ENCODE peak calls at places on chromosomes 13 and 19, in eight cellular contexts. S, F, E, A, X, N, Q and T are unnamed samples.

GRCh38 chr13:41352935-41353801 is 42.1 kb downstream of the NAA16 start:
- DNase-seq in F (peak; percentile 72), E (peak; percentile 73), S (peak; percentile 19), Q (peak; percentile 50), A (no peak), N (peak; percentile 58), X (peak; percentile 45), T (peak; percentile 62)

GRCh38 chr19:48603850-48604249 is 2.7 kb upstream of the SPACA4 start:
- DNase-seq in N (no peak), E (no peak), S (no peak), X (no peak), Q (no peak), F (no peak), A (no peak), T (no peak)

GRCh38 chr19:19258589-19259338 is 14.3 kb downstream of the TM6SF2 start:
- DNase-seq in X (no peak), A (no peak), F (no peak), N (no peak), Q (peak; percentile 35), S (no peak), E (no peak), T (no peak)

GRCh38 chr19:6476155-6476895 is 5.3 kb downstream of the DENND1C start:
- DNase-seq in Q (peak; percentile 64), F (peak; percentile 12), S (peak; percentile 75), A (no peak), N (peak; percentile 59), X (peak; percentile 88), E (peak; percentile 60), T (peak; percentile 75)

GRCh38 chr19:38555200-38555599 is 62.6 kb downstream of the MAP4K1 start:
- DNase-seq in N (no peak), F (no peak), S (no peak), E (no peak), X (no peak), A (no peak), Q (no peak), T (no peak)

GRCh38 chr13:113309481-113309880 is 12.4 kb downstream of the LAMP1 start:
- DNase-seq in E (no peak), Q (no peak), A (no peak), S (no peak), F (no peak), N (no peak), X (no peak), T (no peak)

GRCh38 chr19:46515879-46516350 is 20.2 kb upstream of the PNMA8B start:
- DNase-seq in Q (no peak), E (peak; percentile 67), S (no peak), X (peak; percentile 57), A (no peak), N (peak; percentile 34), F (peak; percentile 40), T (peak; percentile 61)

GRCh38 chr19:30936276-30936675 is 413.0 kb downstream of the TSHZ3 start:
- DNase-seq in N (no peak), A (no peak), X (no peak), F (no peak), Q (no peak), S (no peak), E (no peak), T (no peak)

GRCh38 chr13:94063096-94063495 is 416.4 kb downstream of the DCT start:
- DNase-seq in X (no peak), Q (no peak), N (no peak), F (peak; percentile 88), E (peak; percentile 53), A (no peak), S (no peak), T (no peak)

GRCh38 chr13:114146173-114146572 is 13.8 kb upstream of the RASA3 start:
- DNase-seq in E (no peak), F (no peak), S (no peak), N (no peak), X (no peak), Q (peak; percentile 9), A (no peak), T (no peak)

GRCh38 chr13:113622791-113623490 is 35.1 kb downstream of the ATP4B start:
- DNase-seq in Q (no peak), E (no peak), X (no peak), F (no peak), N (no peak), A (no peak), S (no peak), T (no peak)

GRCh38 chr19:32469796-32470195 is 64.2 kb downstream of the DPY19L3 start:
- DNase-seq in N (no peak), F (peak; percentile 3), X (no peak), E (peak; percentile 17), Q (no peak), A (no peak), S (no peak), T (no peak)

GRCh38 chr19:14434543-14435319 is 1.6 kb downstream of the PKN1 start:
- DNase-seq in E (peak; percentile 88), Q (peak; percentile 9), N (peak; percentile 91), F (peak; percentile 77), S (no peak), A (peak; percentile 81), X (peak; percentile 70), T (no peak)

GRCh38 chr13:112053744-112054615 is 13.0 kb upstream of the SOX1 start:
- DNase-seq in F (no peak), S (no peak), E (no peak), A (no peak), Q (peak; percentile 31), N (no peak), X (no peak), T (no peak)

GRCh38 chr13:74870865-74871264 is 611.1 kb downstream of the TBC1D4 start:
- DNase-seq in Q (no peak), A (no peak), F (no peak), S (no peak), X (peak; percentile 26), E (no peak), N (peak; percentile 32), T (no peak)

GRCh38 chr13:31199849-31200635 is at the start of gene B3GLCT:
- DNase-seq in E (peak; percentile 77), X (peak; percentile 81), A (peak; percentile 60), F (peak; percentile 76), N (peak; percentile 77), Q (peak; percentile 97), S (peak; percentile 94), T (peak; percentile 93)

GRCh38 chr19:10352764-10353671 is 13.6 kb upstream of the ICAM3 start:
- DNase-seq in N (no peak), Q (peak; percentile 27), A (no peak), S (peak; percentile 65), E (peak; percentile 43), F (no peak), X (no peak), T (peak; percentile 9)

GRCh38 chr19:20968092-20968491 is 45.0 kb downstream of the ZNF85 start:
- DNase-seq in E (no peak), X (no peak), N (no peak), Q (no peak), F (no peak), S (no peak), A (no peak), T (no peak)

GRCh38 chr19:17385878-17386611 is 8.0 kb downstream of the CCDC194 start:
- DNase-seq in Q (peak; percentile 80), N (peak; percentile 72), X (peak; percentile 66), S (peak; percentile 84), A (peak; percentile 45), F (peak; percentile 23), E (peak; percentile 65), T (peak; percentile 81)

DNA sequence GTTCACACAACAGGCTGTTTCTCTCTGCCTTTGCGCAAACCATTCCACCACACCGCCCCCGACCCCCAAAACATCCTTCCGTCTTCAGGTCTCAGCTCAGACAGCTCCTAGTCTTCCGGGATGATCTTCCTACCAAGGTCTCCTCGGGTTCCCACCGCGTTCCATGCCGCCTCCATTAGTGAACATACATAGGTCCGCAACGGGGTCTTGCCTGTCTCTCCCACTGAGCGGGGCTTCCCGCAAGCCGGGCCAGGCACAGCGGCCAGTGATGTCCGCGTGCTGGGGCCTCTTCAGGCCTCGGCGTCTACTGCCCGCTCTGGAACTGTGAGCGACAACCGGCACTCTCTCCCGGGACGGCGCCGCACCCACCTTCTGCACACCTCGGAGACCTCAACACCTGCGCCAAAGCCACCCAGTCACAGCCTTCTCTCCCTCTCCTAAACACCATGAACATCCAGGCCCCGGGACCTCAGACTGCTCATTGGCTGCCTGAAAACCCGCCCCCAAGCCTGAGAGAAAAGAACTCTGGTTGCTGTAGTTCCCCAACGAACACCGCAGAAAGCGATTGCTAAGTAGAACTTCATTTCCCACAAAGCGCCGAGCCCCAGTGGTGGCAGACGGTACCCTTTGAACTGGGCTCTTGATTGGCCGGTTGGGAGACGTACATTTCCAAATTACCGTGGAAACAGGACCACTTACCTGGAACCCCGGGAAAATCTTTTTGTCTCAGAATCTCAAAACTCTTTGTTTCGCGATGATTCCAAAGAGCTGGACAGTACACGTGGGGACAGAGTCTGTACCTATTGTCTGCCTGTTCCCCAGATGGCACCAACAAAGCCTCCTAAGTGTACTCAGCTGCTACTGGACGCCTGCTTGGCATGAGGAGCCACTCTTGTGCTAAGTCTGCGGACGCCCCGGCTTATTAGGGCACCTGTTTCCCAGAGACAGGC is 9.5 kb downstream of the DYRK1B start:
- DNase-seq in Q (peak; percentile 93), N (no peak), E (peak; percentile 97), S (peak; percentile 78), X (peak; percentile 88), A (peak; percentile 95), F (peak; percentile 90), T (peak; percentile 92)
- TF ChIP-seq CTCF in Q (no peak), N (no peak), E (no peak), S (no peak), X (no peak), A (no peak), F (no peak), T (no peak)

GRCh38 chr19:15555759-15556633 is 47.7 kb downstream of the CYP4F22 start:
- DNase-seq in E (peak; percentile 95), S (peak; percentile 87), A (peak; percentile 91), Q (peak; percentile 92), F (peak; percentile 91), X (peak; percentile 96), N (peak; percentile 90), T (peak; percentile 92)
- TF ChIP-seq CTCF in E (peak; percentile 91), S (peak; percentile 62), A (peak; percentile 79), Q (peak; percentile 76), F (peak; percentile 85), X (peak; percentile 89), N (peak; percentile 81), T (peak; percentile 78)

GRCh38 chr19:27793644-27794443 is 1419.1 kb downstream of the UQCRFS1 start:
- DNase-seq in Q (peak; percentile 85), S (peak; percentile 78), A (peak; percentile 95), N (peak; percentile 96), X (peak; percentile 89), E (peak; percentile 97), F (peak; percentile 93), T (peak; percentile 92)
- TF ChIP-seq CTCF in Q (no peak), S (no peak), A (no peak), N (no peak), X (no peak), E (no peak), F (no peak), T (no peak)

GRCh38 chr19:54923276-54923675 is 17.3 kb downstream of the NCR1 start:
- DNase-seq in Q (no peak), X (no peak), S (no peak), A (no peak), F (no peak), N (no peak), E (no peak), T (no peak)

GRCh38 chr19:54916822-54917221 is 10.9 kb downstream of the NCR1 start:
- DNase-seq in F (no peak), S (no peak), A (no peak), Q (no peak), N (no peak), X (no peak), E (no peak), T (peak; percentile 57)

GRCh38 chr19:54918499-54918898 is 12.6 kb downstream of the NCR1 start:
- DNase-seq in S (no peak), E (no peak), Q (no peak), X (no peak), F (no peak), N (no peak), A (no peak), T (no peak)

GRCh38 chr19:54921082-54921481 is 15.1 kb downstream of the NCR1 start:
- DNase-seq in N (no peak), S (no peak), Q (no peak), E (no peak), X (no peak), A (no peak), F (no peak), T (no peak)
- TF ChIP-seq CTCF in N (no peak), S (no peak), Q (no peak), E (no peak), X (no peak), A (no peak), F (no peak), T (no peak)